ENCODE peak calls at places on chromosomes 7 and 10, in six cellular contexts. Z is A549, U is K562, N is H1, W is IMR-90, F is HCT116. H is an unnamed sample.

GRCh38 chr7:25754751-25755150 is 397.2 kb upstream of the NFE2L3 start:
- DNase-seq in F (no peak), U (no peak), Z (no peak), N (no peak), W (no peak), H (no peak)

GRCh38 chr10:9096288-9096687 is 1041.8 kb downstream of the GATA3 start:
- DNase-seq in W (no peak), U (no peak), Z (no peak), N (no peak), F (no peak), H (no peak)

GRCh38 chr10:109969907-109970306 is 37.9 kb upstream of the ADD3 start:
- DNase-seq in N (no peak), W (no peak), F (no peak), Z (no peak), U (no peak), H (no peak)

GRCh38 chr10:43074827-43075611 is 1.9 kb upstream of the RET start:
- DNase-seq in F (no peak), U (no peak), N (no peak), W (no peak), Z (no peak), H (no peak)

GRCh38 chr10:30437039-30437781 is 3.2 kb downstream of the MAP3K8 start:
- DNase-seq in W (peak), U (peak), N (no peak), Z (peak), F (no peak), H (no peak)

GRCh38 chr10:14327535-14327934 is 3.2 kb downstream of the FRMD4A start:
- DNase-seq in W (no peak), F (no peak), N (no peak), U (no peak), Z (no peak), H (peak)

GRCh38 chr7:91713669-91714068 is 166.8 kb downstream of the MTERF1 start:
- DNase-seq in Z (no peak), N (no peak), W (no peak), U (no peak), F (no peak), H (no peak)

GRCh38 chr10:13335881-13336280 is 12.2 kb downstream of the SEPHS1 start:
- DNase-seq in Z (no peak), N (no peak), F (no peak), W (no peak), U (no peak), H (no peak)

GRCh38 chr7:24701232-24701898 is 55.9 kb downstream of the GSDME start:
- DNase-seq in U (no peak), Z (no peak), W (peak), F (no peak), N (no peak), H (no peak)

GRCh38 chr7:33195264-33195663 is 65.9 kb downstream of the BBS9 start:
- DNase-seq in W (peak), N (no peak), F (no peak), Z (peak), U (no peak), H (no peak)

GRCh38 chr7:113197274-113197673 is 78.9 kb upstream of the SMIM30 start:
- DNase-seq in U (no peak), Z (no peak), N (no peak), W (peak), F (no peak), H (no peak)

GRCh38 chr10:132350946-132351345 is 19.0 kb downstream of the LRRC27 start:
- DNase-seq in F (no peak), N (no peak), Z (no peak), W (no peak), U (no peak), H (no peak)
- TF ChIP-seq RAD21 in F (no peak), N (no peak), Z (no peak), W (no peak), U (no peak), H (no peak)

DNA sequence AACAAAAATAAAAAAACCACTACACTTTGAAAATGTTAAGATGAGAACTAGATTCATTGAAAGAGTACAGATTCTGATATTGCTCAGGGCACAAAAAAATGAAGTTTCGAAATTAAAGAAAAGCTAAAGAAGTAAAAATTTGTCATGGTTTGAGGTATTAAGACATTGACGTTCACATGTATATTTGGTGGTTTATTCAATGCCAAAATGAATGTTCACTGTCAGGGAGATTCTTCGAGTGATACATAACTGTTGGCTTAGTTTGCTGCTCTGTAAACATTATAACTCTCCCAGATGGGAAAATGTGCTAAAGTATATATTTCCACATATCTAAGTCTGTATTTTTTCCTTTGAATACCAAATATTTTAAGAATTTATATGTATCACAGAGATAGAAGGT is 345.0 kb downstream of the SEMA3D start:
- DNase-seq in Z (no peak), U (no peak), F (no peak), N (no peak), W (peak), H (no peak)
- TF ChIP-seq RAD21 in Z (no peak), U (no peak), F (no peak), N (no peak), W (no peak), H (no peak)

GRCh38 chr7:11491811-11492210 is 340.2 kb downstream of the THSD7A start:
- DNase-seq in Z (no peak), U (no peak), F (no peak), W (no peak), N (no peak), H (no peak)

GRCh38 chr7:11489280-11489679 is 342.7 kb downstream of the THSD7A start:
- DNase-seq in Z (no peak), W (no peak), N (no peak), U (no peak), F (no peak), H (no peak)

GRCh38 chr7:11492307-11492706 is 339.7 kb downstream of the THSD7A start:
- DNase-seq in N (no peak), U (no peak), F (no peak), Z (no peak), W (no peak), H (no peak)
- TF ChIP-seq RAD21 in N (no peak), U (no peak), F (no peak), Z (no peak), W (no peak), H (no peak)

GRCh38 chr7:147971606-147972005 is 619.0 kb upstream of the C7orf33 start:
- DNase-seq in W (no peak), U (no peak), Z (no peak), F (no peak), N (no peak), H (no peak)
- TF ChIP-seq RAD21 in W (no peak), U (no peak), Z (no peak), F (no peak), N (no peak), H (no peak)

H was measured in SK-N-SH.